ENCODE peak calls at places on chromosomes 6 and 20, in five cellular contexts. P, S, L, F and E are unnamed samples.

GRCh38 chr6:150271501-150272263 is 97.1 kb upstream of the IYD start:
- DNase-seq in P (no peak), S (no peak), L (peak; percentile 15), F (no peak), E (no peak)

GRCh38 chr6:38773338-38773737 is 58.2 kb downstream of the DNAH8 start:
- DNase-seq in P (peak; percentile 18), S (no peak), L (peak; percentile 32), F (no peak), E (no peak)

GRCh38 chr6:109362102-109362884 is 20.0 kb downstream of the CD164 start:
- DNase-seq in P (no peak), S (no peak), L (no peak), F (no peak), E (no peak)

GRCh38 chr6:16316741-16317251 is 78.4 kb downstream of the GMPR start:
- DNase-seq in P (peak; percentile 32), S (peak; percentile 30), L (peak; percentile 63), F (no peak), E (no peak)

GRCh38 chr6:22281691-22282090 is 15.1 kb downstream of the PRL start:
- DNase-seq in P (no peak), S (no peak), L (no peak), F (no peak), E (no peak)

GRCh38 chr6:110513001-110513400 is 36.6 kb upstream of the SLC22A16 start:
- DNase-seq in P (peak; percentile 84), S (no peak), L (no peak), F (no peak), E (no peak)

GRCh38 chr6:130865793-130866192 is 38.6 kb downstream of the SMLR1 start:
- DNase-seq in P (no peak), S (no peak), L (no peak), F (no peak), E (no peak)

GRCh38 chr20:43681991-43682410 is 15.1 kb downstream of the MYBL2 start:
- DNase-seq in P (no peak), S (peak; percentile 90), L (no peak), F (no peak), E (no peak)

GRCh38 chr6:33314943-33315752 is 1.3 kb upstream of the TAPBP start:
- DNase-seq in P (peak; percentile 42), S (peak; percentile 54), L (no peak), F (peak; percentile 78), E (peak; percentile 92)

GRCh38 chr20:9660236-9660868 is 146.0 kb downstream of the LAMP5 start:
- DNase-seq in P (peak; percentile 4), S (no peak), L (peak; percentile 43), F (no peak), E (no peak)

GRCh38 chr20:23200914-23201313 is 114.8 kb upstream of the CD93 start:
- DNase-seq in P (no peak), S (no peak), L (peak; percentile 44), F (peak; percentile 37), E (peak; percentile 85)

GRCh38 chr6:145151624-145152023 is 583.7 kb downstream of the EPM2A start:
- DNase-seq in P (no peak), S (no peak), L (no peak), F (no peak), E (no peak)

GRCh38 chr6:136113736-136114173 is 136.4 kb downstream of the MTFR2 start:
- DNase-seq in P (peak; percentile 89), S (no peak), L (peak; percentile 76), F (no peak), E (peak; percentile 85)

GRCh38 chr6:1039191-1039590 is 272.7 kb upstream of the FOXQ1 start:
- DNase-seq in P (no peak), S (no peak), L (no peak), F (peak; percentile 66), E (no peak)

GRCh38 chr6:170437719-170438401 is 115.2 kb downstream of the PSMB1 start:
- DNase-seq in P (no peak), S (no peak), L (no peak), F (no peak), E (no peak)

GRCh38 chr6:154594474-154595198 is 84.2 kb upstream of the CNKSR3 start:
- DNase-seq in P (no peak), S (no peak), L (no peak), F (no peak), E (no peak)

GRCh38 chr20:49323622-49324238 is 45.9 kb upstream of the ZNFX1 start:
- DNase-seq in P (peak; percentile 89), S (no peak), L (peak; percentile 70), F (peak; percentile 40), E (no peak)

GRCh38 chr6:37473364-37474095 is 26.2 kb downstream of the CCDC167 start:
- DNase-seq in P (peak; percentile 88), S (no peak), L (no peak), F (peak; percentile 87), E (peak; percentile 78)

GRCh38 chr6:23445157-23445710 is 680.8 kb upstream of the NRSN1 start:
- DNase-seq in P (peak; percentile 9), S (no peak), L (no peak), F (no peak), E (no peak)

GRCh38 chr20:21096321-21097043 is 9.7 kb downstream of the LINC00237 start:
- DNase-seq in P (peak; percentile 20), S (no peak), L (peak; percentile 30), F (no peak), E (no peak)

GRCh38 chr6:69164564-69165252 is 529.6 kb downstream of the ADGRB3 start:
- DNase-seq in P (no peak), S (no peak), L (no peak), F (no peak), E (no peak)

GRCh38 chr6:13307508-13307995 is 20.8 kb downstream of the TBC1D7 start:
- DNase-seq in P (peak; percentile 74), S (no peak), L (no peak), F (no peak), E (no peak)

GRCh38 chr6:154516276-154516675 is 5.8 kb upstream of the CNKSR3 start:
- DNase-seq in P (peak; percentile 12), S (no peak), L (no peak), F (no peak), E (no peak)

GRCh38 chr6:79420054-79420453 is 117.2 kb downstream of the LCA5 start:
- DNase-seq in P (peak; percentile 80), S (no peak), L (no peak), F (no peak), E (no peak)

GRCh38 chr20:4135385-4136077 is 120.2 kb upstream of the RNF24 start:
- DNase-seq in P (peak; percentile 93), S (no peak), L (peak; percentile 69), F (no peak), E (no peak)

GRCh38 chr20:5133998-5134397 is 7.2 kb downstream of the CDS2 start:
- DNase-seq in P (no peak), S (no peak), L (no peak), F (no peak), E (no peak)

GRCh38 chr6:82363368-82364086 is at the start of gene TPBG:
- DNase-seq in P (peak; percentile 38), S (no peak), L (no peak), F (peak; percentile 42), E (peak; percentile 28)

GRCh38 chr6:145214570-145214969 is 520.8 kb downstream of the EPM2A start:
- DNase-seq in P (peak; percentile 45), S (no peak), L (peak; percentile 46), F (peak; percentile 21), E (no peak)

GRCh38 chr6:158815915-158816314 is 3.3 kb downstream of the EZR start:
- DNase-seq in P (no peak), S (peak; percentile 13), L (no peak), F (no peak), E (no peak)

GRCh38 chr20:58774214-58774613 is 76.5 kb downstream of the GNAS-AS1 start:
- DNase-seq in P (no peak), S (no peak), L (no peak), F (no peak), E (no peak)

GRCh38 chr6:15946701-15947390 is 182.0 kb upstream of the MYLIP start:
- DNase-seq in P (no peak), S (no peak), L (no peak), F (no peak), E (no peak)

GRCh38 chr6:157428418-157429202 is 47.6 kb downstream of the ZDHHC14 start:
- DNase-seq in P (no peak), S (no peak), L (no peak), F (peak; percentile 40), E (no peak)

GRCh38 chr20:41249781-41250281 is 67.7 kb downstream of the ZHX3 start:
- DNase-seq in P (peak; percentile 75), S (no peak), L (peak; percentile 19), F (no peak), E (no peak)

GRCh38 chr6:37456126-37456525 is 23.1 kb downstream of the CMTR1 start:
- DNase-seq in P (no peak), S (no peak), L (no peak), F (no peak), E (no peak)

GRCh38 chr6:31094389-31094881 is 17.9 kb downstream of the C6orf15 start:
- DNase-seq in P (peak; percentile 88), S (peak; percentile 50), L (peak; percentile 18), F (peak; percentile 47), E (no peak)

GRCh38 chr20:35307666-35308653 is 15.7 kb upstream of the FAM83C start:
- DNase-seq in P (peak; percentile 71), S (no peak), L (peak; percentile 48), F (peak; percentile 92), E (peak; percentile 83)
- TF ChIP-seq POLR2A in P (no peak), S (no peak), L (no peak), F (no peak), E (no peak)

DNA sequence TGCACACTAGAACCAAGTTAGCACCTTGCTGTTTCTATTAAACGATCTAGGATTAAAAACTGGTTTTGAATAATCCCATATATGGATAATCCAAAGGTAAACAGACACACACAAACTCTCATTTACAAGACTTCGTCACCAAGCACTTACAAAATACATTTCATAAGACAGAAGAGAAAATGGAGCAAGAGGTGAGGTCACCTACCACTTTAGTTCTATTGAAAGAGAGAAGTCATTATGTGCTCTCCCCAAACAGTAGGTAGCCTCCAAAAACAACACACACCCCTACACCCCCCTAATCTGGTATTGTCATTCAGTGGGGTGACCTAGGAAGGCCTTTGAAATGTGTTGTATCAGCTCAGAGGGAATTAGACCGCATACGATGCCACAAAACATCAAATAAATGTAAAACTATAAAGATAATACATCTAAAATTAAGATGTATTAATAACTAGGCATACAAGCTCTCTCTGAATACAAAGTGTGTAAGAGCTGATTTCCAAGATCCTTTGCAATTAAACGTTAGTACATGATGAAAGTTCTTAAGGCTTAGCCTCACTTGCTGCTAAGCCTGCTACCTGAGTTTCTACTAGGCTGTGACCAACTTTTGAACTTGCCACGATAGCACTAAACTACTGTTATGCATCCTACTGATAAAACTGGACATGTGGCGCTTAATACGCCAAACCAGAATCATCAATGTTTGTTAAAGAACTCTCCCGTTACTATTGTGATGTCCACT is 1.6 kb downstream of the SRPK1 start:
- DNase-seq in P (peak; percentile 42), S (no peak), L (peak; percentile 68), F (no peak), E (no peak)
- TF ChIP-seq POLR2A in P (no peak), S (no peak), L (no peak), F (no peak), E (no peak)

DNA sequence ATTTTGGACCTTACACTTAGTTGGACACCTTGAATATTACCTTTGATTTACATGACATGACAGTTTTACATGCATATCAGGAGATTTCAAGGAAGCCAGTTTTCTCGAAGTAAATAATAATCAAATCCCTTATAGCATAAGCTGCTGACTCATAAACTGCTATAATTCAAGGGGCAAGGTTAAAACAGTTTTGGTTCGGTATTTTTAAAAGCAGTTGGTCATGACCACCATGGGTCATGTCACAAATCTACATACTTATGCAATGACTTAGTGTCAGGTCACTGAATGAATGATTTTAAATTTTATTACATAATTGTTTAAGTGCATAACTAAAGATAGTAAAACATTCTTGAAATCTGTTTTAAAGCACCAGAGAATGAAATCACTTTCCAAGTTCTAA is 158.0 kb downstream of the DST start:
- DNase-seq in P (peak; percentile 45), S (no peak), L (no peak), F (no peak), E (no peak)
- TF ChIP-seq POLR2A in P (no peak), S (no peak), L (no peak), F (no peak), E (no peak)

GRCh38 chr6:57252137-57252536 is 30.0 kb upstream of the RAB23 start:
- DNase-seq in P (no peak), S (no peak), L (no peak), F (no peak), E (no peak)
- TF ChIP-seq POLR2A in P (no peak), S (no peak), L (no peak), F (no peak), E (no peak)